ENCODE peak calls at places on chromosomes 1 and 21, in ten cellular contexts. One of them, this sample, is unnamed.
A peak's percentile ranks its signal among the peaks of the same experiment; 100 is the strongest.

GRCh38 chr1:93186667-93187066 is 6.1 kb downstream of the CCDC18 start:
- DNase-seq in aorta: no peak
- DNase-seq in iPS-NIHi11: no peak
- DNase-seq in activated T-helper 1 cell treated with anti-CD3 and anti-CD28 coated beads, Interleukin-12 subunit alpha, Interleukin-12 subunit beta, Interleukin-2, Interleukin-4 antibody, amounts not matched to agents 30 ng/mL and 10 ng/mL and 1 ng/mL, durations not matched to agents 14 hours and 24 hours and 36 hours: no peak
- DNase-seq in non-pigmented ciliary epithelial cell: no peak
- DNase-seq in activated CD4-positive, alpha-beta T cell treated with anti-CD3 and anti-CD28 coated beads for 4 hours: no peak
- DNase-seq in PC-9: no peak
- DNase-seq in left colon: no peak
- DNase-seq in activated CD8-positive, alpha-beta T cell treated with anti-CD3 and anti-CD28 coated beads, Interleukin-2, amount 10 ng/mL, durations not matched to agents 7 days and 5 days: no peak
- DNase-seq in fibroblast of lung: no peak
- DNase-seq in this sample: no peak

GRCh38 chr21:41641821-41642368 is 125.0 kb downstream of the RIPK4 start:
- DNase-seq in non-pigmented ciliary epithelial cell: peak; percentile 75
- DNase-seq in left colon: no peak
- DNase-seq in activated T-helper 1 cell treated with anti-CD3 and anti-CD28 coated beads, Interleukin-12 subunit alpha, Interleukin-12 subunit beta, Interleukin-2, Interleukin-4 antibody, amounts not matched to agents 30 ng/mL and 10 ng/mL and 1 ng/mL, durations not matched to agents 14 hours and 24 hours and 36 hours: no peak
- DNase-seq in iPS-NIHi11: no peak
- DNase-seq in fibroblast of lung: peak; percentile 93
- DNase-seq in aorta: peak; percentile 89
- DNase-seq in PC-9: peak; percentile 93
- DNase-seq in activated CD4-positive, alpha-beta T cell treated with anti-CD3 and anti-CD28 coated beads for 4 hours: no peak
- DNase-seq in activated CD8-positive, alpha-beta T cell treated with anti-CD3 and anti-CD28 coated beads, Interleukin-2, amount 10 ng/mL, durations not matched to agents 7 days and 5 days: no peak
- DNase-seq in this sample: no peak

GRCh38 chr1:2546515-2547209 is 9.5 kb upstream of the TNFRSF14 start:
- DNase-seq in PC-9: peak; percentile 87
- DNase-seq in iPS-NIHi11: peak; percentile 87
- DNase-seq in left colon: peak; percentile 97
- DNase-seq in non-pigmented ciliary epithelial cell: no peak
- DNase-seq in aorta: peak; percentile 90
- DNase-seq in activated CD4-positive, alpha-beta T cell treated with anti-CD3 and anti-CD28 coated beads for 4 hours: peak; percentile 75
- DNase-seq in activated CD8-positive, alpha-beta T cell treated with anti-CD3 and anti-CD28 coated beads, Interleukin-2, amount 10 ng/mL, durations not matched to agents 7 days and 5 days: peak; percentile 95
- DNase-seq in activated T-helper 1 cell treated with anti-CD3 and anti-CD28 coated beads, Interleukin-12 subunit alpha, Interleukin-12 subunit beta, Interleukin-2, Interleukin-4 antibody, amounts not matched to agents 30 ng/mL and 10 ng/mL and 1 ng/mL, durations not matched to agents 14 hours and 24 hours and 36 hours: peak; percentile 88
- DNase-seq in fibroblast of lung: peak; percentile 70
- DNase-seq in this sample: peak; percentile 96

GRCh38 chr1:62621907-62622306 is 24.6 kb downstream of the ANGPTL3 start:
- DNase-seq in activated CD8-positive, alpha-beta T cell treated with anti-CD3 and anti-CD28 coated beads, Interleukin-2, amount 10 ng/mL, durations not matched to agents 7 days and 5 days: no peak
- DNase-seq in non-pigmented ciliary epithelial cell: peak; percentile 84
- DNase-seq in activated T-helper 1 cell treated with anti-CD3 and anti-CD28 coated beads, Interleukin-12 subunit alpha, Interleukin-12 subunit beta, Interleukin-2, Interleukin-4 antibody, amounts not matched to agents 30 ng/mL and 10 ng/mL and 1 ng/mL, durations not matched to agents 14 hours and 24 hours and 36 hours: no peak
- DNase-seq in aorta: no peak
- DNase-seq in iPS-NIHi11: no peak
- DNase-seq in activated CD4-positive, alpha-beta T cell treated with anti-CD3 and anti-CD28 coated beads for 4 hours: no peak
- DNase-seq in fibroblast of lung: peak; percentile 87
- DNase-seq in left colon: no peak
- DNase-seq in PC-9: peak; percentile 85
- DNase-seq in this sample: no peak

GRCh38 chr1:209569445-209570207 is 13.9 kb upstream of the CAMK1G start:
- DNase-seq in fibroblast of lung: peak; percentile 65
- DNase-seq in activated CD4-positive, alpha-beta T cell treated with anti-CD3 and anti-CD28 coated beads for 4 hours: peak; percentile 80
- DNase-seq in aorta: peak; percentile 90
- DNase-seq in iPS-NIHi11: peak; percentile 85
- DNase-seq in PC-9: peak; percentile 68
- DNase-seq in left colon: peak; percentile 59
- DNase-seq in activated CD8-positive, alpha-beta T cell treated with anti-CD3 and anti-CD28 coated beads, Interleukin-2, amount 10 ng/mL, durations not matched to agents 7 days and 5 days: peak; percentile 83
- DNase-seq in activated T-helper 1 cell treated with anti-CD3 and anti-CD28 coated beads, Interleukin-12 subunit alpha, Interleukin-12 subunit beta, Interleukin-2, Interleukin-4 antibody, amounts not matched to agents 30 ng/mL and 10 ng/mL and 1 ng/mL, durations not matched to agents 14 hours and 24 hours and 36 hours: peak; percentile 53
- DNase-seq in non-pigmented ciliary epithelial cell: peak; percentile 46
- DNase-seq in this sample: peak; percentile 95

GRCh38 chr1:55320891-55321290 is 105.7 kb upstream of the USP24 start:
- DNase-seq in non-pigmented ciliary epithelial cell: no peak
- DNase-seq in iPS-NIHi11: no peak
- DNase-seq in activated T-helper 1 cell treated with anti-CD3 and anti-CD28 coated beads, Interleukin-12 subunit alpha, Interleukin-12 subunit beta, Interleukin-2, Interleukin-4 antibody, amounts not matched to agents 30 ng/mL and 10 ng/mL and 1 ng/mL, durations not matched to agents 14 hours and 24 hours and 36 hours: no peak
- DNase-seq in left colon: no peak
- DNase-seq in activated CD8-positive, alpha-beta T cell treated with anti-CD3 and anti-CD28 coated beads, Interleukin-2, amount 10 ng/mL, durations not matched to agents 7 days and 5 days: no peak
- DNase-seq in aorta: no peak
- DNase-seq in PC-9: no peak
- DNase-seq in fibroblast of lung: no peak
- DNase-seq in activated CD4-positive, alpha-beta T cell treated with anti-CD3 and anti-CD28 coated beads for 4 hours: no peak
- DNase-seq in this sample: no peak

GRCh38 chr1:206469933-206470691 is at the start of gene IKBKE:
- DNase-seq in fibroblast of lung: peak; percentile 72
- DNase-seq in activated CD4-positive, alpha-beta T cell treated with anti-CD3 and anti-CD28 coated beads for 4 hours: peak; percentile 43
- DNase-seq in activated T-helper 1 cell treated with anti-CD3 and anti-CD28 coated beads, Interleukin-12 subunit alpha, Interleukin-12 subunit beta, Interleukin-2, Interleukin-4 antibody, amounts not matched to agents 30 ng/mL and 10 ng/mL and 1 ng/mL, durations not matched to agents 14 hours and 24 hours and 36 hours: peak; percentile 63
- DNase-seq in aorta: peak; percentile 81
- DNase-seq in PC-9: peak; percentile 74
- DNase-seq in activated CD8-positive, alpha-beta T cell treated with anti-CD3 and anti-CD28 coated beads, Interleukin-2, amount 10 ng/mL, durations not matched to agents 7 days and 5 days: peak; percentile 73
- DNase-seq in left colon: peak; percentile 74
- DNase-seq in iPS-NIHi11: peak; percentile 87
- DNase-seq in non-pigmented ciliary epithelial cell: no peak
- DNase-seq in this sample: peak; percentile 72

GRCh38 chr1:183097438-183098051 is 74.3 kb downstream of the LAMC1 start:
- DNase-seq in non-pigmented ciliary epithelial cell: no peak
- DNase-seq in fibroblast of lung: peak; percentile 76
- DNase-seq in activated T-helper 1 cell treated with anti-CD3 and anti-CD28 coated beads, Interleukin-12 subunit alpha, Interleukin-12 subunit beta, Interleukin-2, Interleukin-4 antibody, amounts not matched to agents 30 ng/mL and 10 ng/mL and 1 ng/mL, durations not matched to agents 14 hours and 24 hours and 36 hours: no peak
- DNase-seq in left colon: no peak
- DNase-seq in activated CD8-positive, alpha-beta T cell treated with anti-CD3 and anti-CD28 coated beads, Interleukin-2, amount 10 ng/mL, durations not matched to agents 7 days and 5 days: no peak
- DNase-seq in iPS-NIHi11: no peak
- DNase-seq in activated CD4-positive, alpha-beta T cell treated with anti-CD3 and anti-CD28 coated beads for 4 hours: no peak
- DNase-seq in aorta: no peak
- DNase-seq in PC-9: no peak
- DNase-seq in this sample: no peak

GRCh38 chr1:227728059-227728891 is 6.8 kb downstream of the JMJD4 start:
- DNase-seq in aorta: peak; percentile 92
- DNase-seq in fibroblast of lung: peak; percentile 62
- DNase-seq in left colon: peak; percentile 85
- DNase-seq in activated CD8-positive, alpha-beta T cell treated with anti-CD3 and anti-CD28 coated beads, Interleukin-2, amount 10 ng/mL, durations not matched to agents 7 days and 5 days: peak; percentile 70
- DNase-seq in activated CD4-positive, alpha-beta T cell treated with anti-CD3 and anti-CD28 coated beads for 4 hours: peak; percentile 70
- DNase-seq in PC-9: peak; percentile 86
- DNase-seq in iPS-NIHi11: peak; percentile 93
- DNase-seq in non-pigmented ciliary epithelial cell: no peak
- DNase-seq in activated T-helper 1 cell treated with anti-CD3 and anti-CD28 coated beads, Interleukin-12 subunit alpha, Interleukin-12 subunit beta, Interleukin-2, Interleukin-4 antibody, amounts not matched to agents 30 ng/mL and 10 ng/mL and 1 ng/mL, durations not matched to agents 14 hours and 24 hours and 36 hours: peak; percentile 37
- DNase-seq in this sample: peak; percentile 89

GRCh38 chr1:145858238-145858936 is 494 bp downstream of the PIAS3 start:
- DNase-seq in iPS-NIHi11: peak; percentile 86
- DNase-seq in fibroblast of lung: peak; percentile 42
- DNase-seq in activated T-helper 1 cell treated with anti-CD3 and anti-CD28 coated beads, Interleukin-12 subunit alpha, Interleukin-12 subunit beta, Interleukin-2, Interleukin-4 antibody, amounts not matched to agents 30 ng/mL and 10 ng/mL and 1 ng/mL, durations not matched to agents 14 hours and 24 hours and 36 hours: peak; percentile 24
- DNase-seq in non-pigmented ciliary epithelial cell: no peak
- DNase-seq in left colon: peak; percentile 70
- DNase-seq in PC-9: no peak
- DNase-seq in activated CD4-positive, alpha-beta T cell treated with anti-CD3 and anti-CD28 coated beads for 4 hours: peak; percentile 48
- DNase-seq in activated CD8-positive, alpha-beta T cell treated with anti-CD3 and anti-CD28 coated beads, Interleukin-2, amount 10 ng/mL, durations not matched to agents 7 days and 5 days: peak; percentile 64
- DNase-seq in aorta: peak; percentile 86
- DNase-seq in this sample: peak; percentile 84

GRCh38 chr21:43299441-43300277 is 127.3 kb downstream of the SIK1 start:
- DNase-seq in PC-9: no peak
- DNase-seq in activated CD8-positive, alpha-beta T cell treated with anti-CD3 and anti-CD28 coated beads, Interleukin-2, amount 10 ng/mL, durations not matched to agents 7 days and 5 days: no peak
- DNase-seq in iPS-NIHi11: no peak
- DNase-seq in left colon: no peak
- DNase-seq in fibroblast of lung: no peak
- DNase-seq in non-pigmented ciliary epithelial cell: no peak
- DNase-seq in aorta: no peak
- DNase-seq in activated CD4-positive, alpha-beta T cell treated with anti-CD3 and anti-CD28 coated beads for 4 hours: no peak
- DNase-seq in activated T-helper 1 cell treated with anti-CD3 and anti-CD28 coated beads, Interleukin-12 subunit alpha, Interleukin-12 subunit beta, Interleukin-2, Interleukin-4 antibody, amounts not matched to agents 30 ng/mL and 10 ng/mL and 1 ng/mL, durations not matched to agents 14 hours and 24 hours and 36 hours: no peak
- DNase-seq in this sample: no peak

GRCh38 chr1:168470821-168471473 is 72.8 kb downstream of the XCL2 start:
- DNase-seq in aorta: no peak
- DNase-seq in iPS-NIHi11: no peak
- DNase-seq in PC-9: peak; percentile 61
- DNase-seq in left colon: no peak
- DNase-seq in activated CD8-positive, alpha-beta T cell treated with anti-CD3 and anti-CD28 coated beads, Interleukin-2, amount 10 ng/mL, durations not matched to agents 7 days and 5 days: no peak
- DNase-seq in activated CD4-positive, alpha-beta T cell treated with anti-CD3 and anti-CD28 coated beads for 4 hours: no peak
- DNase-seq in non-pigmented ciliary epithelial cell: peak; percentile 84
- DNase-seq in activated T-helper 1 cell treated with anti-CD3 and anti-CD28 coated beads, Interleukin-12 subunit alpha, Interleukin-12 subunit beta, Interleukin-2, Interleukin-4 antibody, amounts not matched to agents 30 ng/mL and 10 ng/mL and 1 ng/mL, durations not matched to agents 14 hours and 24 hours and 36 hours: no peak
- DNase-seq in fibroblast of lung: peak; percentile 95
- DNase-seq in this sample: no peak

GRCh38 chr1:172588296-172589291 is 55.6 kb downstream of the SUCO start:
- DNase-seq in left colon: no peak
- DNase-seq in activated CD4-positive, alpha-beta T cell treated with anti-CD3 and anti-CD28 coated beads for 4 hours: no peak
- DNase-seq in aorta: no peak
- DNase-seq in activated CD8-positive, alpha-beta T cell treated with anti-CD3 and anti-CD28 coated beads, Interleukin-2, amount 10 ng/mL, durations not matched to agents 7 days and 5 days: no peak
- DNase-seq in PC-9: peak; percentile 90
- DNase-seq in activated T-helper 1 cell treated with anti-CD3 and anti-CD28 coated beads, Interleukin-12 subunit alpha, Interleukin-12 subunit beta, Interleukin-2, Interleukin-4 antibody, amounts not matched to agents 30 ng/mL and 10 ng/mL and 1 ng/mL, durations not matched to agents 14 hours and 24 hours and 36 hours: no peak
- DNase-seq in fibroblast of lung: peak; percentile 95
- DNase-seq in iPS-NIHi11: no peak
- DNase-seq in non-pigmented ciliary epithelial cell: peak; percentile 83
- DNase-seq in this sample: no peak

GRCh38 chr21:16419188-16419874 is 689.5 kb downstream of the USP25 start:
- DNase-seq in left colon: peak; percentile 32
- DNase-seq in activated T-helper 1 cell treated with anti-CD3 and anti-CD28 coated beads, Interleukin-12 subunit alpha, Interleukin-12 subunit beta, Interleukin-2, Interleukin-4 antibody, amounts not matched to agents 30 ng/mL and 10 ng/mL and 1 ng/mL, durations not matched to agents 14 hours and 24 hours and 36 hours: no peak
- DNase-seq in non-pigmented ciliary epithelial cell: peak; percentile 55
- DNase-seq in fibroblast of lung: peak; percentile 98
- DNase-seq in activated CD4-positive, alpha-beta T cell treated with anti-CD3 and anti-CD28 coated beads for 4 hours: no peak
- DNase-seq in PC-9: no peak
- DNase-seq in aorta: peak; percentile 75
- DNase-seq in activated CD8-positive, alpha-beta T cell treated with anti-CD3 and anti-CD28 coated beads, Interleukin-2, amount 10 ng/mL, durations not matched to agents 7 days and 5 days: no peak
- DNase-seq in iPS-NIHi11: peak; percentile 27
- DNase-seq in this sample: no peak

GRCh38 chr1:245411245-245411644 is 256.5 kb downstream of the KIF26B start:
- DNase-seq in fibroblast of lung: peak; percentile 51
- DNase-seq in iPS-NIHi11: no peak
- DNase-seq in activated CD4-positive, alpha-beta T cell treated with anti-CD3 and anti-CD28 coated beads for 4 hours: no peak
- DNase-seq in PC-9: no peak
- DNase-seq in non-pigmented ciliary epithelial cell: peak; percentile 4
- DNase-seq in activated T-helper 1 cell treated with anti-CD3 and anti-CD28 coated beads, Interleukin-12 subunit alpha, Interleukin-12 subunit beta, Interleukin-2, Interleukin-4 antibody, amounts not matched to agents 30 ng/mL and 10 ng/mL and 1 ng/mL, durations not matched to agents 14 hours and 24 hours and 36 hours: no peak
- DNase-seq in aorta: no peak
- DNase-seq in activated CD8-positive, alpha-beta T cell treated with anti-CD3 and anti-CD28 coated beads, Interleukin-2, amount 10 ng/mL, durations not matched to agents 7 days and 5 days: no peak
- DNase-seq in left colon: no peak
- DNase-seq in this sample: no peak

GRCh38 chr1:39348278-39348677 is 143.2 kb upstream of the BMP8A start:
- DNase-seq in iPS-NIHi11: no peak
- DNase-seq in left colon: no peak
- DNase-seq in fibroblast of lung: no peak
- DNase-seq in aorta: no peak
- DNase-seq in activated CD4-positive, alpha-beta T cell treated with anti-CD3 and anti-CD28 coated beads for 4 hours: no peak
- DNase-seq in activated T-helper 1 cell treated with anti-CD3 and anti-CD28 coated beads, Interleukin-12 subunit alpha, Interleukin-12 subunit beta, Interleukin-2, Interleukin-4 antibody, amounts not matched to agents 30 ng/mL and 10 ng/mL and 1 ng/mL, durations not matched to agents 14 hours and 24 hours and 36 hours: no peak
- DNase-seq in PC-9: no peak
- DNase-seq in non-pigmented ciliary epithelial cell: no peak
- DNase-seq in activated CD8-positive, alpha-beta T cell treated with anti-CD3 and anti-CD28 coated beads, Interleukin-2, amount 10 ng/mL, durations not matched to agents 7 days and 5 days: no peak
- DNase-seq in this sample: no peak

GRCh38 chr1:210330279-210330866 is 1.7 kb downstream of the HHAT start:
- DNase-seq in aorta: no peak
- DNase-seq in activated CD4-positive, alpha-beta T cell treated with anti-CD3 and anti-CD28 coated beads for 4 hours: no peak
- DNase-seq in left colon: no peak
- DNase-seq in fibroblast of lung: peak; percentile 70
- DNase-seq in non-pigmented ciliary epithelial cell: no peak
- DNase-seq in PC-9: no peak
- DNase-seq in activated T-helper 1 cell treated with anti-CD3 and anti-CD28 coated beads, Interleukin-12 subunit alpha, Interleukin-12 subunit beta, Interleukin-2, Interleukin-4 antibody, amounts not matched to agents 30 ng/mL and 10 ng/mL and 1 ng/mL, durations not matched to agents 14 hours and 24 hours and 36 hours: no peak
- DNase-seq in iPS-NIHi11: no peak
- DNase-seq in activated CD8-positive, alpha-beta T cell treated with anti-CD3 and anti-CD28 coated beads, Interleukin-2, amount 10 ng/mL, durations not matched to agents 7 days and 5 days: no peak
- DNase-seq in this sample: no peak

GRCh38 chr1:80973101-80973500 is 827.6 kb upstream of the ADGRL2 start:
- DNase-seq in PC-9: no peak
- DNase-seq in activated CD4-positive, alpha-beta T cell treated with anti-CD3 and anti-CD28 coated beads for 4 hours: no peak
- DNase-seq in activated T-helper 1 cell treated with anti-CD3 and anti-CD28 coated beads, Interleukin-12 subunit alpha, Interleukin-12 subunit beta, Interleukin-2, Interleukin-4 antibody, amounts not matched to agents 30 ng/mL and 10 ng/mL and 1 ng/mL, durations not matched to agents 14 hours and 24 hours and 36 hours: no peak
- DNase-seq in fibroblast of lung: no peak
- DNase-seq in iPS-NIHi11: no peak
- DNase-seq in non-pigmented ciliary epithelial cell: no peak
- DNase-seq in activated CD8-positive, alpha-beta T cell treated with anti-CD3 and anti-CD28 coated beads, Interleukin-2, amount 10 ng/mL, durations not matched to agents 7 days and 5 days: no peak
- DNase-seq in aorta: no peak
- DNase-seq in left colon: no peak
- DNase-seq in this sample: no peak

GRCh38 chr1:17128361-17128760 is 9.1 kb upstream of the PADI2 start:
- DNase-seq in iPS-NIHi11: peak; percentile 49
- DNase-seq in activated CD8-positive, alpha-beta T cell treated with anti-CD3 and anti-CD28 coated beads, Interleukin-2, amount 10 ng/mL, durations not matched to agents 7 days and 5 days: no peak
- DNase-seq in activated CD4-positive, alpha-beta T cell treated with anti-CD3 and anti-CD28 coated beads for 4 hours: no peak
- DNase-seq in fibroblast of lung: peak; percentile 99
- DNase-seq in PC-9: peak; percentile 95
- DNase-seq in non-pigmented ciliary epithelial cell: peak; percentile 81
- DNase-seq in left colon: no peak
- DNase-seq in activated T-helper 1 cell treated with anti-CD3 and anti-CD28 coated beads, Interleukin-12 subunit alpha, Interleukin-12 subunit beta, Interleukin-2, Interleukin-4 antibody, amounts not matched to agents 30 ng/mL and 10 ng/mL and 1 ng/mL, durations not matched to agents 14 hours and 24 hours and 36 hours: no peak
- DNase-seq in aorta: no peak
- DNase-seq in this sample: no peak

GRCh38 chr1:244820131-244820530 is 15.3 kb upstream of the COX20 start:
- DNase-seq in iPS-NIHi11: no peak
- DNase-seq in activated CD4-positive, alpha-beta T cell treated with anti-CD3 and anti-CD28 coated beads for 4 hours: no peak
- DNase-seq in activated CD8-positive, alpha-beta T cell treated with anti-CD3 and anti-CD28 coated beads, Interleukin-2, amount 10 ng/mL, durations not matched to agents 7 days and 5 days: no peak
- DNase-seq in fibroblast of lung: peak; percentile 30
- DNase-seq in PC-9: no peak
- DNase-seq in aorta: no peak
- DNase-seq in left colon: no peak
- DNase-seq in non-pigmented ciliary epithelial cell: no peak
- DNase-seq in activated T-helper 1 cell treated with anti-CD3 and anti-CD28 coated beads, Interleukin-12 subunit alpha, Interleukin-12 subunit beta, Interleukin-2, Interleukin-4 antibody, amounts not matched to agents 30 ng/mL and 10 ng/mL and 1 ng/mL, durations not matched to agents 14 hours and 24 hours and 36 hours: no peak
- DNase-seq in this sample: no peak

GRCh38 chr1:2784854-2785630 is 16.5 kb downstream of the TTC34 start:
- DNase-seq in non-pigmented ciliary epithelial cell: no peak
- DNase-seq in activated CD4-positive, alpha-beta T cell treated with anti-CD3 and anti-CD28 coated beads for 4 hours: no peak
- DNase-seq in left colon: no peak
- DNase-seq in PC-9: no peak
- DNase-seq in activated CD8-positive, alpha-beta T cell treated with anti-CD3 and anti-CD28 coated beads, Interleukin-2, amount 10 ng/mL, durations not matched to agents 7 days and 5 days: no peak
- DNase-seq in iPS-NIHi11: no peak
- DNase-seq in fibroblast of lung: no peak
- DNase-seq in aorta: peak; percentile 46
- DNase-seq in activated T-helper 1 cell treated with anti-CD3 and anti-CD28 coated beads, Interleukin-12 subunit alpha, Interleukin-12 subunit beta, Interleukin-2, Interleukin-4 antibody, amounts not matched to agents 30 ng/mL and 10 ng/mL and 1 ng/mL, durations not matched to agents 14 hours and 24 hours and 36 hours: no peak
- DNase-seq in this sample: no peak

GRCh38 chr1:5501206-5501980 is 490.8 kb downstream of the NPHP4 start:
- DNase-seq in left colon: no peak
- DNase-seq in activated CD4-positive, alpha-beta T cell treated with anti-CD3 and anti-CD28 coated beads for 4 hours: no peak
- DNase-seq in activated T-helper 1 cell treated with anti-CD3 and anti-CD28 coated beads, Interleukin-12 subunit alpha, Interleukin-12 subunit beta, Interleukin-2, Interleukin-4 antibody, amounts not matched to agents 30 ng/mL and 10 ng/mL and 1 ng/mL, durations not matched to agents 14 hours and 24 hours and 36 hours: no peak
- DNase-seq in fibroblast of lung: no peak
- DNase-seq in aorta: peak; percentile 67
- DNase-seq in iPS-NIHi11: no peak
- DNase-seq in PC-9: no peak
- DNase-seq in non-pigmented ciliary epithelial cell: no peak
- DNase-seq in activated CD8-positive, alpha-beta T cell treated with anti-CD3 and anti-CD28 coated beads, Interleukin-2, amount 10 ng/mL, durations not matched to agents 7 days and 5 days: no peak
- DNase-seq in this sample: no peak

GRCh38 chr1:165659581-165659895 is 28.5 kb downstream of the MGST3 start:
- DNase-seq in PC-9: no peak
- DNase-seq in activated T-helper 1 cell treated with anti-CD3 and anti-CD28 coated beads, Interleukin-12 subunit alpha, Interleukin-12 subunit beta, Interleukin-2, Interleukin-4 antibody, amounts not matched to agents 30 ng/mL and 10 ng/mL and 1 ng/mL, durations not matched to agents 14 hours and 24 hours and 36 hours: no peak
- DNase-seq in non-pigmented ciliary epithelial cell: no peak
- DNase-seq in fibroblast of lung: no peak
- DNase-seq in iPS-NIHi11: peak; percentile 46
- DNase-seq in activated CD4-positive, alpha-beta T cell treated with anti-CD3 and anti-CD28 coated beads for 4 hours: no peak
- DNase-seq in activated CD8-positive, alpha-beta T cell treated with anti-CD3 and anti-CD28 coated beads, Interleukin-2, amount 10 ng/mL, durations not matched to agents 7 days and 5 days: no peak
- DNase-seq in left colon: no peak
- DNase-seq in aorta: no peak
- DNase-seq in this sample: no peak

GRCh38 chr1:92572520-92572919 is 85.8 kb upstream of the GFI1 start:
- DNase-seq in left colon: no peak
- DNase-seq in non-pigmented ciliary epithelial cell: no peak
- DNase-seq in activated T-helper 1 cell treated with anti-CD3 and anti-CD28 coated beads, Interleukin-12 subunit alpha, Interleukin-12 subunit beta, Interleukin-2, Interleukin-4 antibody, amounts not matched to agents 30 ng/mL and 10 ng/mL and 1 ng/mL, durations not matched to agents 14 hours and 24 hours and 36 hours: no peak
- DNase-seq in activated CD8-positive, alpha-beta T cell treated with anti-CD3 and anti-CD28 coated beads, Interleukin-2, amount 10 ng/mL, durations not matched to agents 7 days and 5 days: no peak
- DNase-seq in PC-9: no peak
- DNase-seq in aorta: no peak
- DNase-seq in fibroblast of lung: no peak
- DNase-seq in iPS-NIHi11: no peak
- DNase-seq in activated CD4-positive, alpha-beta T cell treated with anti-CD3 and anti-CD28 coated beads for 4 hours: no peak
- DNase-seq in this sample: no peak

GRCh38 chr1:85344256-85344694 is 67.8 kb upstream of the BCL10 start:
- DNase-seq in fibroblast of lung: peak; percentile 74
- DNase-seq in iPS-NIHi11: peak; percentile 81
- DNase-seq in activated CD8-positive, alpha-beta T cell treated with anti-CD3 and anti-CD28 coated beads, Interleukin-2, amount 10 ng/mL, durations not matched to agents 7 days and 5 days: no peak
- DNase-seq in activated T-helper 1 cell treated with anti-CD3 and anti-CD28 coated beads, Interleukin-12 subunit alpha, Interleukin-12 subunit beta, Interleukin-2, Interleukin-4 antibody, amounts not matched to agents 30 ng/mL and 10 ng/mL and 1 ng/mL, durations not matched to agents 14 hours and 24 hours and 36 hours: no peak
- DNase-seq in left colon: no peak
- DNase-seq in activated CD4-positive, alpha-beta T cell treated with anti-CD3 and anti-CD28 coated beads for 4 hours: no peak
- DNase-seq in non-pigmented ciliary epithelial cell: no peak
- DNase-seq in PC-9: peak; percentile 47
- DNase-seq in aorta: no peak
- DNase-seq in this sample: no peak

GRCh38 chr1:101379939-101380338 is 143.1 kb downstream of the S1PR1 start:
- DNase-seq in fibroblast of lung: no peak
- DNase-seq in activated T-helper 1 cell treated with anti-CD3 and anti-CD28 coated beads, Interleukin-12 subunit alpha, Interleukin-12 subunit beta, Interleukin-2, Interleukin-4 antibody, amounts not matched to agents 30 ng/mL and 10 ng/mL and 1 ng/mL, durations not matched to agents 14 hours and 24 hours and 36 hours: no peak
- DNase-seq in activated CD8-positive, alpha-beta T cell treated with anti-CD3 and anti-CD28 coated beads, Interleukin-2, amount 10 ng/mL, durations not matched to agents 7 days and 5 days: no peak
- DNase-seq in non-pigmented ciliary epithelial cell: no peak
- DNase-seq in left colon: no peak
- DNase-seq in PC-9: no peak
- DNase-seq in aorta: no peak
- DNase-seq in iPS-NIHi11: no peak
- DNase-seq in activated CD4-positive, alpha-beta T cell treated with anti-CD3 and anti-CD28 coated beads for 4 hours: no peak
- DNase-seq in this sample: no peak

GRCh38 chr1:2042830-2043773 is 7.1 kb upstream of the PRKCZ start:
- DNase-seq in fibroblast of lung: no peak
- DNase-seq in activated CD8-positive, alpha-beta T cell treated with anti-CD3 and anti-CD28 coated beads, Interleukin-2, amount 10 ng/mL, durations not matched to agents 7 days and 5 days: no peak
- DNase-seq in activated CD4-positive, alpha-beta T cell treated with anti-CD3 and anti-CD28 coated beads for 4 hours: no peak
- DNase-seq in non-pigmented ciliary epithelial cell: no peak
- DNase-seq in activated T-helper 1 cell treated with anti-CD3 and anti-CD28 coated beads, Interleukin-12 subunit alpha, Interleukin-12 subunit beta, Interleukin-2, Interleukin-4 antibody, amounts not matched to agents 30 ng/mL and 10 ng/mL and 1 ng/mL, durations not matched to agents 14 hours and 24 hours and 36 hours: no peak
- DNase-seq in aorta: no peak
- DNase-seq in PC-9: no peak
- DNase-seq in left colon: peak; percentile 57
- DNase-seq in iPS-NIHi11: no peak
- DNase-seq in this sample: no peak

GRCh38 chr1:184033711-184034167 is 3.8 kb downstream of the COLGALT2 start:
- DNase-seq in aorta: no peak
- DNase-seq in activated CD4-positive, alpha-beta T cell treated with anti-CD3 and anti-CD28 coated beads for 4 hours: no peak
- DNase-seq in left colon: no peak
- DNase-seq in fibroblast of lung: peak; percentile 73
- DNase-seq in activated T-helper 1 cell treated with anti-CD3 and anti-CD28 coated beads, Interleukin-12 subunit alpha, Interleukin-12 subunit beta, Interleukin-2, Interleukin-4 antibody, amounts not matched to agents 30 ng/mL and 10 ng/mL and 1 ng/mL, durations not matched to agents 14 hours and 24 hours and 36 hours: no peak
- DNase-seq in iPS-NIHi11: no peak
- DNase-seq in activated CD8-positive, alpha-beta T cell treated with anti-CD3 and anti-CD28 coated beads, Interleukin-2, amount 10 ng/mL, durations not matched to agents 7 days and 5 days: no peak
- DNase-seq in non-pigmented ciliary epithelial cell: no peak
- DNase-seq in PC-9: no peak
- DNase-seq in this sample: no peak

This sample was measured in mucosa of descending colon.